ENCODE peak calls at places on chromosomes 11 and 22, in nine cellular contexts. T is fibroblast of the aortic adventitia, N is WTC11, P is IMR-90, W is pancreas, Y is A549, A is AG09319, I is lower leg skin, E is stomach. U is an unnamed sample.

GRCh38 chr11:124961972-124962609 is 8.1 kb downstream of the CCDC15 start:
- DNase-seq in T (peak; percentile 91), N (no peak), P (peak; percentile 85), W (no peak), Y (peak; percentile 68), A (peak; percentile 49), I (no peak), E (no peak), U (no peak)

GRCh38 chr22:38176170-38176741 is 5.4 kb downstream of the PLA2G6 start:
- DNase-seq in T (peak; percentile 82), N (no peak), P (peak; percentile 98), W (peak; percentile 57), Y (no peak), A (peak; percentile 89), I (peak; percentile 84), E (peak; percentile 79), U (peak; percentile 33)

GRCh38 chr22:27686534-27686933 is 115.0 kb downstream of the MN1 start:
- DNase-seq in T (peak; percentile 95), N (no peak), P (peak; percentile 85), W (peak; percentile 39), Y (peak; percentile 85), A (peak; percentile 54), I (peak; percentile 23), E (peak; percentile 87), U (no peak)

GRCh38 chr11:35177370-35177769 is 38.4 kb downstream of the CD44 start:
- DNase-seq in T (no peak), N (no peak), P (peak; percentile 68), W (no peak), Y (no peak), A (no peak), I (no peak), E (no peak), U (no peak)

GRCh38 chr22:19525666-19526065 is 1.5 kb upstream of the CLDN5 start:
- DNase-seq in T (no peak), N (no peak), P (no peak), W (no peak), Y (no peak), A (no peak), I (no peak), E (no peak), U (no peak)

GRCh38 chr11:31557991-31558390 is 48.4 kb downstream of the ELP4 start:
- DNase-seq in T (peak; percentile 2), N (no peak), P (peak; percentile 3), W (no peak), Y (no peak), A (no peak), I (no peak), E (no peak), U (no peak)

GRCh38 chr11:122101625-122102291 is 14.3 kb downstream of the BLID start:
- DNase-seq in T (peak; percentile 89), N (peak; percentile 60), P (peak; percentile 85), W (peak; percentile 39), Y (no peak), A (peak; percentile 80), I (peak; percentile 48), E (no peak), U (no peak)

GRCh38 chr11:47917643-47918369 is 62.6 kb upstream of the PTPRJ start:
- DNase-seq in T (peak; percentile 100), N (peak; percentile 35), P (peak; percentile 98), W (peak; percentile 93), Y (peak; percentile 94), A (peak; percentile 99), I (peak; percentile 80), E (peak; percentile 52), U (no peak)

GRCh38 chr22:25748140-25748539 is 6.2 kb downstream of the MYO18B start:
- DNase-seq in T (no peak), N (no peak), P (no peak), W (no peak), Y (no peak), A (no peak), I (no peak), E (no peak), U (no peak)

GRCh38 chr22:26672590-26673468 is 15.4 kb downstream of the MIAT start:
- DNase-seq in T (peak; percentile 96), N (peak; percentile 90), P (peak; percentile 94), W (peak; percentile 87), Y (peak; percentile 94), A (peak; percentile 91), I (peak; percentile 95), E (peak; percentile 88), U (peak; percentile 87)

GRCh38 chr22:42927966-42928365 is 70.9 kb upstream of the ARFGAP3 start:
- DNase-seq in T (no peak), N (no peak), P (no peak), W (no peak), Y (no peak), A (no peak), I (no peak), E (no peak), U (no peak)

DNA sequence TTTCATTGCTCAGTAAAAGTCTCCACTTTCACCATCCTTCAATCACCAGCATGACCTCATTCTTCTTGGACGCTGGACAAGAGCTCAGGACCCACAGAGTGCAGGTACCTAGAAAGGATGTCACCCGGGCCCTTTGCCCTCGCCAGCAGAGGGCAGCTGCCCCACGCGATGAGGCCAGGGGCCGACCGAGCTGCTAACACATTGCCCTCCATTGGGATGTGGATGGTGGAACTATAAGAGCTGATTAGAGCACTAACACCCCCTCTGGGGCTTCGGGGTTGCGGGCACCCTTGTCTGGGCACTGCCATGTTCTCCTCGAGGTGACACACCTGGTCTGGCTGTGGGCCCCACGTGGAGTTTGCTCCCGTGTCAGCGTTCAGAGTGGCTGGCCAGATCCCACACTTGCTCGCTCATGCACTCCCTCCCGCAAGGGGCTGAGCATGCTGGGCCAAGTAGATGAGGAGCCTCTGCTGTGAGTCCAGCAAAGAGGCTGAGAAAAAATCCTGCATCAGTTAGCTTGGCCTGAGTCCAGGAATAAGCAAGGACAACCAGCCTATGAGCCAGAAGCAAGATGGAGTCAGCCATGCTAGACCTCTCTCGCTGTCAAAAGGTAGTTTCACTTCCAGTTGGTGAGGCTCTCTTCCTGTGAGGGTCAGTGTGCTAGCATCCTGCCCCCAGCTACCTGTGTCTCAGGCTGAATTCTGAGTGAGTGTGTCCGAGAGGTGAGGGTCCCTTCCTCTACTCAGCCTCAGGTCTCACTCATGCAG is 9.8 kb downstream of the KRTAP5-6 start:
- DNase-seq in T (peak; percentile 2), N (peak; percentile 36), P (no peak), W (no peak), Y (peak; percentile 67), A (no peak), I (no peak), E (no peak), U (no peak)
- TF ChIP-seq CTCF in T (no peak), N (no peak), P (peak; percentile 12), W (no peak), Y (peak; percentile 51), A (no peak), I (no peak), E (no peak), U (peak; percentile 11)

DNA sequence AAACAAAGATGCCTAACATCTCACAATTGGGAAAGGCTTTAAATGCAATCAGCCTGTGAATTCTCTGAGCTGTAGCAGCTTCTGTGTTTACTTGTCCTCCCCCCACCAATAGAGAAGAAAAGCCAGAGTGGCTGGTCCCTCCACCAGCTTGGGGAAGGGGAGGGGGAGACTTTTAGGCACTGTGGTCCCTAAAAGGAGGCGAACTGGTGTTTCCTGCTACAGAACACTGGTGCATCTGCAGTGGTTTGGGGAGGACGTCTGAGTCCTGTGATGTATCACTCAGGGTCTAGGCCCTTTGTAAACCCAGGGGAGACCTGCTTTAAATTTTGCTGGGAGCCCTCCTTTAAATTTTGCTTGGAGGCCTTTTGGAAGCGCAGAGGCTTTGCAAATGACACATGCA is 16.9 kb downstream of the TNRC6B start:
- DNase-seq in T (no peak), N (no peak), P (no peak), W (no peak), Y (no peak), A (no peak), I (no peak), E (no peak), U (no peak)
- TF ChIP-seq CTCF in T (no peak), N (no peak), P (no peak), W (no peak), Y (no peak), A (no peak), I (no peak), E (no peak), U (no peak)

GRCh38 chr22:30947821-30948454 is 20.6 kb downstream of the MORC2 start:
- DNase-seq in T (peak; percentile 79), N (no peak), P (peak; percentile 70), W (no peak), Y (peak; percentile 46), A (peak; percentile 31), I (no peak), E (no peak), U (no peak)

GRCh38 chr22:30946354-30946753 is 22.2 kb downstream of the MORC2 start:
- DNase-seq in T (no peak), N (no peak), P (no peak), W (no peak), Y (no peak), A (no peak), I (no peak), E (no peak), U (no peak)

GRCh38 chr22:30949934-30950660 is 18.5 kb downstream of the MORC2 start:
- DNase-seq in T (no peak), N (no peak), P (no peak), W (no peak), Y (no peak), A (no peak), I (no peak), E (no peak), U (no peak)

GRCh38 chr22:30947163-30947820 is 21.3 kb downstream of the MORC2 start:
- DNase-seq in T (peak; percentile 11), N (no peak), P (no peak), W (no peak), Y (no peak), A (no peak), I (peak; percentile 49), E (no peak), U (no peak)

DNA sequence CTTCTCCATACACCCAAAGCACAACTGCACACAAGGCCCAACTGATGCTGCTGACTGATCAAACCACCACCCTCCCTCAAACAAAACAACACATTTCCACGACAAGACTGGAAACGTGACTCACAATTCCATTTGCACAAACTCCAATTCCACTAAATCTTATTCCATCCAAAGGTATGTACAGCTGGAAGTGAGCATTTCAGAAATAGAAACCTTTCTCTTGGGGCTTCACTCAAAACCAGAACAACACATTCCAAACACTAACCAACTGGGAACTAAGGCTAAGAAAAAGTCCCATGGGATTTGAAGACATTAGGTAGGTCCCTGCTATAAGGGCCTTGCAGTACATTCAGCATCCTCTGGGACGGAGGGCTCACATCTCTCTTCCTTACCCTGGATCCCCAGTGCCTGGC is 19.6 kb downstream of the MORC2 start:
- DNase-seq in T (peak; percentile 36), N (no peak), P (peak; percentile 72), W (no peak), Y (peak; percentile 8), A (no peak), I (no peak), E (no peak), U (no peak)
- TF ChIP-seq CTCF in T (peak; percentile 12), N (no peak), P (no peak), W (no peak), Y (no peak), A (no peak), I (no peak), E (no peak), U (no peak)

DNA sequence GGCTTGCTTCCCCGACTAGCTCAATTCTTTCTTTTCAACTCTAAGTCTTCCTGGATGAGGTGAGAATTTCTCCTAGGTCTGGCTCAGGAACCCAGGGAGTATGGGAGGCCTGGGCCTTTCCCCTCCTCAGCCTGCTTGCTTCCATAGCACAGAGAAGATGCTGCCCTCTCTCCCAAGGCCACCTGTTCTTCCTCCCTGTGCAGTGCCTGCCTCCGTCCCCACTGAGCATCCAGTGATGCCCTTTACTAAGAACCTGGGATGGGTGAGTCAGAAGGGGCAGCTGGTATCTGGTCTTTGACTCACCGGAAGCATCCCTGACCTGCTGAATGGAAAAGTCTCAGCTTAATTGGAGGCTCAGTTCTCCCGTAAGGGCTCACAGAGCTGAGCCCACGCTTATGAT is 607.9 kb downstream of the BUD13 start:
- DNase-seq in T (no peak), N (no peak), P (no peak), W (no peak), Y (no peak), A (no peak), I (peak; percentile 0), E (no peak), U (no peak)
- TF ChIP-seq CTCF in T (no peak), N (no peak), P (no peak), W (no peak), Y (no peak), A (no peak), I (no peak), E (no peak), U (no peak)